ENCODE peak calls at places on chromosomes 13 and 19, in eight cellular contexts. O is endothelial cell, N is NB4, Y is left lung, B is heart left ventricle, T is bronchial epithelial cell, G is GM12865, Z is mucosa of descending colon. W is an unnamed sample.

GRCh38 chr19:1211494-1212234 is 6.1 kb downstream of the STK11 start:
- DNase-seq in O (no peak), N (no peak), Y (no peak), B (peak), T (no peak), G (no peak), Z (no peak), W (no peak)

GRCh38 chr13:55571237-55571867 is 1569.4 kb upstream of the PRR20A start:
- DNase-seq in O (no peak), N (no peak), Y (no peak), B (no peak), T (no peak), G (no peak), Z (no peak), W (no peak)

GRCh38 chr19:47158879-47159509 is 28.4 kb downstream of the SAE1 start:
- DNase-seq in O (no peak), N (no peak), Y (no peak), B (no peak), T (peak), G (no peak), Z (no peak), W (no peak)

GRCh38 chr19:47081095-47081494 is 32.5 kb downstream of the ZC3H4 start:
- DNase-seq in O (no peak), N (no peak), Y (no peak), B (no peak), T (no peak), G (no peak), Z (no peak), W (no peak)

GRCh38 chr19:49327878-49328544 is 3.0 kb upstream of the SLC6A16 start:
- DNase-seq in O (no peak), N (peak), Y (no peak), B (no peak), T (peak), G (peak), Z (peak), W (no peak)

GRCh38 chr19:49533551-49534488 is 6.0 kb downstream of the RCN3 start:
- DNase-seq in O (peak), N (peak), Y (peak), B (peak), T (peak), G (peak), Z (peak), W (peak)

GRCh38 chr13:113906566-113906965 is 42.7 kb upstream of the GAS6 start:
- DNase-seq in O (no peak), N (no peak), Y (no peak), B (no peak), T (no peak), G (no peak), Z (no peak), W (no peak)

GRCh38 chr19:50377051-50377441 is 789 bp downstream of the NR1H2 start:
- DNase-seq in O (no peak), N (no peak), Y (no peak), B (no peak), T (peak), G (no peak), Z (peak), W (no peak)

DNA sequence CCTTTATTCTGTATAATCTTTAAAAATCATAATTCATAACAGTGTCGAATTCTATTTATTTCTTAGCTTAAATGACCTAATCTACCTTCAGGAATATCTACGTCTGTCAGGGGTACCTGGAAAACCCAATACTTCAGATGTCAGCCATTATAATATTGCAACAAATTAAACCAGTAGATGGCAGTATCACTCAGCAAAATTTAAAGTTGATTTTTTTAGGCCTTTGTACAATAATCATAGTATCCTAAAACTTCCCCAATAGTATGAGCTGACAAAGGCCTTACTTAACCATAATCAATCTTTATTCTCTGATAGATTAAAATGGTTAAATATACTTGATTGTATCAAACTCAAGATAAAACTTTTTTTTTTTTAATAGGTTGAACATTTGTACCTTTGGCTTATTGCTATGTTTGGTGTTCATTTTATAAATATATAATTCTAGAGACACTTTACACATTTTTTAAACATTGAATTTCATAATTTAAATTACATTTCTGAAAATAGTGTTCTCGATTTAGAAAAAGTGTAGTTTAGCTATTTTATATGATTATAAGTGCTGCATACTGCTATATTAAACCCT is 830.2 kb upstream of the SPRY2 start:
- DNase-seq in O (no peak), N (peak), Y (no peak), B (no peak), T (peak), G (peak), Z (no peak), W (no peak)
- TF ChIP-seq CTCF in O (peak), N (no peak), Y (peak), B (peak), T (peak), G (peak), Z (no peak), W (peak)

GRCh38 chr13:29706923-29707322 is 111.4 kb upstream of the SLC7A1 start:
- DNase-seq in O (no peak), N (no peak), Y (no peak), B (no peak), T (no peak), G (no peak), Z (no peak), W (no peak)

GRCh38 chr13:29702912-29703351 is 107.4 kb upstream of the SLC7A1 start:
- DNase-seq in O (no peak), N (peak), Y (no peak), B (peak), T (peak), G (no peak), Z (peak), W (no peak)

GRCh38 chr13:29704648-29705047 is 109.2 kb upstream of the SLC7A1 start:
- DNase-seq in O (no peak), N (no peak), Y (no peak), B (peak), T (no peak), G (no peak), Z (no peak), W (no peak)

GRCh38 chr13:29703421-29703820 is 107.9 kb upstream of the SLC7A1 start:
- DNase-seq in O (no peak), N (peak), Y (no peak), B (no peak), T (no peak), G (no peak), Z (no peak), W (no peak)

GRCh38 chr13:29707876-29708543 is 112.5 kb upstream of the SLC7A1 start:
- DNase-seq in O (peak), N (peak), Y (no peak), B (peak), T (peak), G (peak), Z (peak), W (no peak)
- TF ChIP-seq CTCF in O (peak), N (peak), Y (no peak), B (peak), T (peak), G (peak), Z (no peak), W (peak)

GRCh38 chr19:37855098-37855497 is 51.3 kb downstream of the WDR87 start:
- DNase-seq in O (no peak), N (no peak), Y (peak), B (peak), T (peak), G (peak), Z (peak), W (no peak)
- TF ChIP-seq CTCF in O (no peak), N (no peak), Y (no peak), B (no peak), T (no peak), G (no peak), Z (no peak), W (no peak)

DNA sequence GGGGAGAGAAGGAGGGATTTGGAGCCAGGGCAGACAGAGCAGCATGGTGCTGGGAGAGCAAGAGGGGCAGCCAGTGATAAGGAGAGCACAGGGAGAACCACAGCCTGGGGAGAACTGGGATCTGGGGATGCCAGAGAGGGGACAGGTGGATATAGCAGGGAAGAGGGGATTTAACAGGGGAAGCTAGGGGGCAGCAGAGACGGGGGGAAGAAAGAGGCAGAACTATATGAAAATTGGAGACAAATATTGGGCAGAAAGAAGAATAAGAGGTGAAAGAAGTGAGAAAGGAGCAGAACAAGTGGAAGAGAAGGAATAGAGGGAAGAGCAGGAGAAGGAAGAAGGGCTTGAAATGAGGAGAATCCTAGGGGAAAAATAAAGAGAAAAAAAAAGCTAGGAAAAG is 6.5 kb upstream of the ZNF528 start:
- DNase-seq in O (no peak), N (peak), Y (no peak), B (no peak), T (no peak), G (no peak), Z (no peak), W (no peak)
- TF ChIP-seq CTCF in O (no peak), N (peak), Y (no peak), B (no peak), T (no peak), G (no peak), Z (no peak), W (peak)

GRCh38 chr13:90246946-90247345 is 1100.5 kb upstream of the MIR17HG start:
- DNase-seq in O (no peak), N (no peak), Y (no peak), B (no peak), T (no peak), G (no peak), Z (no peak), W (no peak)
- TF ChIP-seq CTCF in O (no peak), N (no peak), Y (no peak), B (no peak), T (no peak), G (no peak), Z (no peak), W (no peak)

DNA sequence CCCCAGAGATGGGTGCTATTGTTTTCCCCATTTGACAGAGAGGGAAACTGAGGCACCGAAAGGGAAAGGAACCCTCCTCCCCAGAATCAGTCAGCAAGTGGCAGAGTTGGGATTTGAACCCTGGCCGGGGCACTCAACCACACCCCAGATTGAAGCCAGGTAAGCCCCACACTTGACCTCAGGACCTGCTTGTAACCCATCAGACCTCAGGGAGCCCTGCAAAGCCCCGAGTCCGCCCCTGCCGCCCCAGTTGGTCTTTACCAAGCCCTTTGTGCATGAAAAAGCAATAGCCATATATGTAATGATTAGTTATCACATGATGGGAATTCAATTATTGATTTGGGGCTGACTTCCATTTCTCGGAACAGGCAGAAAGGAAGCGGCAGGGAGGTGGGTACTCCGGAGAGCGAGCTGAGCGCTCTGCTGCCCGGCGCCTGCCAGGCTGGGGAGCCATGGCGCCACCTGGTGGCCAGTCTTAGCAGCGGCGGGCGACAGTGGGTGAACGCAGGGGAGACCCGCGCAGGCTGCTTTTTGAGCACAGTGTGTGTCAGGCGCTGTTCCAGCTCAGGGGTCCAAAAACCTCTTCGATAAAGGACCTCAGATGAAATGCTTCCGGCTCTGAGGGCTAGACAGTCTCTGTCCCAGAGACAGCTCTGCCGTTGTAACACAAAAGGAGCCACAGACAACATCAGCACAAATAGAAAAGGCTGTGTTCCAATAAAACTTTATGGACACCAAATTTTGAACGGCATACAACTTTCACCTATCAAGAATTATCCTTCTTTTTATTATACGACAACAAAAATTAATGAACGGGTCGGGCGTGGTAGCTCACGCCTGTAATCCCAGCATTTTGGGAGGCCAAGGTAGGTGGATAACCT is 82.9 kb upstream of the CACNA1A start:
- DNase-seq in O (peak), N (peak), Y (peak), B (peak), T (peak), G (peak), Z (peak), W (no peak)
- TF ChIP-seq CTCF in O (peak), N (peak), Y (peak), B (peak), T (peak), G (peak), Z (peak), W (peak)

DNA sequence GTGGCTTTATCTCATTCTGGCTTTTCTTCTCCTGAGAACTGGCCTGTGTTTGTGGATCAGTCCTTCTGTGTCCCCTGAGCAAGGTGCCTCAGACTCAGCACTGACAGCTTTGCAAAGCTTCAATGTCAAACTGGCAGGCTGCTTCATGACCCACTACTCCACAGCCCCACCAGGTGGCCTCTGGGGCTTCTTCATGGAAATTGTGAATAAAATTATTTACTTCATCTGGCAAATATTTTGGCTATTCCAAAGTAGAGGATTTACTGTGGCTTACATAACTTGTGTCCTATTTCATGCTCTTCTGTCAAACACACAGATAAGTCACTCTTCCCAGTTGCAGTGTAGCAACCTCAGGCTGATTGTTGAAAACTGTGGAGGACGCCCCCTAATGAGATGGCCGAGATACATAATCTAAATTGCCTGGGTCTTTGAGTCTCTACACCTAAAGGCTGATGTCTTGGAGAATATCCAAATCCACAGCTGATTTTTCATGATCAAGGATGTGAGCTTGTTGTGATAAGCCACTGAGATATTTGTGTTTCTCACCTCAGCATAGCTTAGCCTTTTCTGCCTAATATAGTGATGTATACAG is 721.9 kb upstream of the SLC10A2 start:
- DNase-seq in O (peak), N (no peak), Y (no peak), B (no peak), T (no peak), G (no peak), Z (peak), W (no peak)
- TF ChIP-seq CTCF in O (peak), N (no peak), Y (no peak), B (peak), T (no peak), G (no peak), Z (no peak), W (no peak)

DNA sequence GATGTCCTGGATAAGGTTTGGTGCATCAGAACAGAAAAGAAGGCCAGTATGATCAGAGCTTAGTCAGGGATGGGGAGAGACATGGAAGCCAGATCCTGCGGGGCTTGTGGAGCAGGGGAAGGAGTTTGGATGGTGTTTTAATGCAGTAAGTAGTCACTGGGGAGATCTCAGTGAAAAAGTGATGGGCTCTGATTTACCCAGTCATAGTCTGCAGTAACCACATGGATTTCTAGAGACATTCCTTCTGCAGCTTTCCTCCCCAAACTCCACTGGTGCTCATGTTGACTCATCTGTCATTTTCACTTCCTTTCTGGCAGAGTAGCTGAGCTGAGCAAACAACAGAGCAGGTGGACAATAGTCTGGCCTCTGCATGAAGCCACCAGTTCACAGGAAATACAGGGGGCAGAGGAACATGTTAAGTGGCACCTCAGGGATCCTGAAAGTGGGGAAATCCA is 144.1 kb downstream of the DPF1 start:
- DNase-seq in O (no peak), N (peak), Y (no peak), B (no peak), T (peak), G (peak), Z (peak), W (no peak)
- TF ChIP-seq CTCF in O (no peak), N (no peak), Y (no peak), B (no peak), T (no peak), G (no peak), Z (no peak), W (no peak)

DNA sequence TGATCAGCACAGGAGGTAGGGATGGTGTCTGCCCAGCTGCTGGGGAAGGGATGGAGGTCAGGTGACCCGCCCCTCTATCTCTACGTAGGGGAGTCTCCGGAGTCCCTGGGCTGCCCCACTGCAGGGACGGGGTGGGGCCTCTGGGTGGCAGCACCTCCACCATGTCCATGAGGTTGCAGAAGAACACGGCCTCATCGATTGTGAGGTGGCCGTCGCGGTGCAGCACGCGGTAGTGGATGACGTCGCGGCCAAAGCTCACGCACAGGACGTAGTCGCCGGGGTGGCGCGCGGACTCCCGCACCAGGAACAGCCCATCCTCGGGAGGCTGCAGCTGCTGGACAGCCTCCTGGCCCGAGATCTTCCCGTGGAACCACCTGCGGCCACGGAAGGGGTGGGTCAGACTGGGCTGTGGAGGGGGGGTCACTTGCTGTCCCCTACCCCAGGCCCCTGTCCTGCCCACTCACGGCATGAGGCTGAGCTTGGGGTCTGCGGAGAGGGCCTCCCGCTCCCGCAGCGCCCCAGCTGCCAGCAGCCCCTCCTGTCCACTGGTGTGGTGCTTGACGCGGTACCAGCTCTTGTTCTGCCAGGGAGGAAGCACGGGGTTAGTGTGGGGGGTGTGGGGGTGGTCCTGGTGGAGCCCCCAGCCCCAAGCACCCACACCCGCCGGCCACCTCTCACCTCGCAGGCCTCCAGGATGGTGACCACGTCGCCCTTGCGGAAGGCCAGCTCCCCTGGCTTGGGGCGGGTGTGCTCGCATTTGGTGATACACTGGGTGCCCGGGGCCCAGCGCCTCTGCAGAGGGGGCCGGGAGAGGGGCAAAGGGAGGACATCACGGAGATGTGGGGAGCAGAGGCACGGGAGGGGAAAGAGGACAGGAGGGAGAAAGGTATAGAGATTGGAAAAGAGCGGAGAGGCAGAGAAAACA is 2.3 kb downstream of the MATK start:
- DNase-seq in O (peak), N (peak), Y (no peak), B (no peak), T (no peak), G (no peak), Z (no peak), W (no peak)
- TF ChIP-seq CTCF in O (no peak), N (peak), Y (no peak), B (peak), T (no peak), G (peak), Z (no peak), W (peak)

W was measured in D721Med.